ENCODE peak calls at places on chromosome 12, in five cellular contexts. F, U, N, E and C are unnamed samples.

GRCh38 chr12:2693204-2693860 is 101.4 kb upstream of the FKBP4 start:
- DNase-seq in F (no peak), U (peak), N (no peak), E (no peak), C (no peak)

GRCh38 chr12:74890237-74890599 is 319.4 kb downstream of the KCNC2 start:
- DNase-seq in F (no peak), U (no peak), N (peak), E (peak), C (peak)

GRCh38 chr12:118371354-118372282 is 1.1 kb downstream of the TAOK3 start:
- DNase-seq in F (peak), U (peak), N (peak), E (no peak), C (peak)

GRCh38 chr12:129877383-129877782 is 26.4 kb downstream of the TMEM132D start:
- DNase-seq in F (no peak), U (no peak), N (no peak), E (no peak), C (no peak)

GRCh38 chr12:128314611-128315010 is 47.6 kb downstream of the TMEM132C start:
- DNase-seq in F (no peak), U (no peak), N (no peak), E (no peak), C (no peak)

GRCh38 chr12:56957229-56958052 is at the start of gene RDH16:
- DNase-seq in F (no peak), U (no peak), N (peak), E (no peak), C (no peak)

GRCh38 chr12:131795064-131795463 is 33.1 kb upstream of the MMP17 start:
- DNase-seq in F (no peak), U (no peak), N (no peak), E (no peak), C (no peak)

GRCh38 chr12:120060196-120060595 is 56.4 kb downstream of the RAB35 start:
- DNase-seq in F (no peak), U (no peak), N (no peak), E (peak), C (no peak)

GRCh38 chr12:15966426-15966825 is 55.3 kb downstream of the DERA start:
- DNase-seq in F (no peak), U (no peak), N (peak), E (peak), C (peak)

GRCh38 chr12:111699962-111700361 is 14.1 kb downstream of the ACAD10 start:
- DNase-seq in F (no peak), U (no peak), N (no peak), E (no peak), C (no peak)

GRCh38 chr12:40692617-40693502 is 621 bp downstream of the CNTN1 start:
- DNase-seq in F (peak), U (peak), N (no peak), E (no peak), C (no peak)

GRCh38 chr12:16524378-16524777 is 81.6 kb downstream of the LMO3 start:
- DNase-seq in F (no peak), U (no peak), N (peak), E (no peak), C (no peak)

GRCh38 chr12:66724616-66725015 is 45.7 kb upstream of the GRIP1 start:
- DNase-seq in F (no peak), U (no peak), N (no peak), E (no peak), C (no peak)

GRCh38 chr12:122902854-122903703 is 7.2 kb upstream of the VPS37B start:
- DNase-seq in F (no peak), U (no peak), N (no peak), E (no peak), C (no peak)

GRCh38 chr12:52390739-52391617 is 5.5 kb upstream of the KRT84 start:
- DNase-seq in F (no peak), U (peak), N (peak), E (peak), C (peak)

GRCh38 chr12:106919910-106920544 is 35.7 kb upstream of the TMEM263 start:
- DNase-seq in F (no peak), U (peak), N (peak), E (peak), C (peak)

GRCh38 chr12:26694402-26694801 is 138.6 kb downstream of the ITPR2 start:
- DNase-seq in F (no peak), U (no peak), N (no peak), E (no peak), C (no peak)

GRCh38 chr12:47366203-47366978 is 286.6 kb upstream of the AMIGO2 start:
- DNase-seq in F (no peak), U (no peak), N (no peak), E (no peak), C (peak)

GRCh38 chr12:20601668-20602280 is 93.4 kb upstream of the SLCO1C1 start:
- DNase-seq in F (no peak), U (peak), N (peak), E (peak), C (peak)

GRCh38 chr12:107844312-107844921 is 69.9 kb downstream of the ASCL4 start:
- DNase-seq in F (peak), U (peak), N (no peak), E (no peak), C (no peak)

GRCh38 chr12:29782285-29782820 is 1.4 kb downstream of the TMTC1 start:
- DNase-seq in F (no peak), U (peak), N (peak), E (peak), C (peak)

GRCh38 chr12:52730383-52730782 is 27.1 kb upstream of the KRT77 start:
- DNase-seq in F (no peak), U (no peak), N (no peak), E (no peak), C (no peak)

GRCh38 chr12:83954939-83955601 is 957.5 kb downstream of the SLC6A15 start:
- DNase-seq in F (no peak), U (peak), N (peak), E (no peak), C (no peak)

GRCh38 chr12:52235822-52236291 is 2.8 kb downstream of the KRT7 start:
- DNase-seq in F (peak), U (no peak), N (peak), E (no peak), C (no peak)

GRCh38 chr12:31591308-31591901 is 469 bp upstream of the DENND5B start:
- DNase-seq in F (no peak), U (peak), N (peak), E (peak), C (peak)

GRCh38 chr12:111298583-111299436 is 70.1 kb downstream of the PHETA1 start:
- DNase-seq in F (peak), U (peak), N (peak), E (peak), C (peak)

GRCh38 chr12:69987453-69988102 is 162.6 kb downstream of the MYRFL start:
- DNase-seq in F (no peak), U (no peak), N (peak), E (peak), C (peak)

GRCh38 chr12:110585231-110585799 is 2.2 kb upstream of the PPTC7 start:
- DNase-seq in F (no peak), U (peak), N (peak), E (peak), C (peak)

GRCh38 chr12:75889214-75889613 is 142.4 kb downstream of the PHLDA1 start:
- DNase-seq in F (no peak), U (peak), N (no peak), E (no peak), C (no peak)

GRCh38 chr12:42039146-42039545 is 105.5 kb downstream of the GXYLT1 start:
- DNase-seq in F (no peak), U (no peak), N (peak), E (peak), C (peak)

GRCh38 chr12:64903738-64904137 is 79.3 kb downstream of the TBC1D30 start:
- DNase-seq in F (no peak), U (no peak), N (peak), E (peak), C (peak)

GRCh38 chr12:96981053-96981452 is 74.0 kb downstream of the NEDD1 start:
- DNase-seq in F (no peak), U (no peak), N (peak), E (peak), C (peak)

GRCh38 chr12:130747867-130748740 is 32.0 kb upstream of the RIMBP2 start:
- DNase-seq in F (peak), U (peak), N (peak), E (peak), C (peak)

GRCh38 chr12:113273053-113273725 is 51.9 kb downstream of the TPCN1 start:
- DNase-seq in F (no peak), U (no peak), N (no peak), E (peak), C (peak)

GRCh38 chr12:22653075-22653474 is 28.1 kb downstream of the ETNK1 start:
- DNase-seq in F (no peak), U (no peak), N (no peak), E (peak), C (peak)

GRCh38 chr12:110176745-110177144 is 52.6 kb downstream of the IFT81 start:
- DNase-seq in F (no peak), U (no peak), N (peak), E (peak), C (no peak)

DNA sequence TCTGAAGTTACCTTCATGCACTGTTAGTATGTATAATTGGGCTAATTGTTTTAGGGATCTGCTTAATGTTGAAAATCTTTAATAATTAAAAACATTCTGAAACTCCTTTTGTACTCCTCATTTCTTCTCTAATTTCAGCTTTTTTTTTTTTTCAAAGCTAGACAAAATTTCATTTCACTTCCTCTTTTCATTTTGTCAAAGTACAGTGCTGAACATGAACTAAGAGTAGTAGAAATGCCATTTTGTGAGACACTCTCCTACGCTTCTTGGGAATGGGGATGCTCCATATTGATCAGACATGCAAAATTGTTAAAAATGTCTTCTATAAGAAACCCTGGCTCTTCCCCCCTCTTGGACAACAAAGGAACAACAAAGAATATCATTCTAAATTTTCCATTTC is 1.7 kb downstream of the ABCD2 start:
- DNase-seq in F (no peak), U (no peak), N (no peak), E (no peak), C (no peak)
- H3K4me3 ChIP-seq in F (no peak), U (no peak), N (no peak), E (no peak), C (no peak)

GRCh38 chr12:51023625-51024395 is 2.4 kb downstream of the SLC11A2 start:
- DNase-seq in F (no peak), U (no peak), N (peak), E (no peak), C (no peak)
- H3K4me3 ChIP-seq in F (peak), U (peak), N (peak), E (peak), C (peak)

DNA sequence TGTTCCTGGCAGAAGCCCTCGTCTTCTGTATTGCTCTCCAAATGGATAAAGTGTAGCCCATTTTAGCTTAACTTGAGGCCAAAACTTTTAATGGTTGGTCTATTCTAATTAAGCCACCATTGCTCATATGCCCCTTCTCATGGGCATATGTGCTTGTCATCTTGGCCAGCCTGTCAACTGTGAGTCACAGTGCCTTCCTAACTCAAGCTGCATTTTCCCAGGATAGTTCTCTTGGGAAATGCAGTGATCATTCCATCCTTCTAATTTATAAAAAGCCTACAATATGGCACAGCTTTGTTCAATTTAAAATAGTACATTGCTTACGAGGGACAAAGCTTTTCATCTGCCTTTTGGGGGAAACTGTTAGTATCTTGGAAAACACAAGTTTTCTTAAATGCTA is 6.6 kb downstream of the PTHLH start:
- DNase-seq in F (no peak), U (no peak), N (peak), E (peak), C (peak)
- H3K4me3 ChIP-seq in F (no peak), U (no peak), N (peak), E (no peak), C (no peak)

GRCh38 chr12:9827209-9827888 is at the start of gene KLRF1:
- DNase-seq in F (no peak), U (no peak), N (no peak), E (no peak), C (no peak)

GRCh38 chr12:9831720-9832119 is 4.4 kb downstream of the KLRF1 start:
- DNase-seq in F (no peak), U (no peak), N (no peak), E (no peak), C (no peak)

GRCh38 chr12:9829483-9829882 is 2.2 kb downstream of the KLRF1 start:
- DNase-seq in F (no peak), U (no peak), N (no peak), E (no peak), C (no peak)

GRCh38 chr12:9829990-9830389 is 2.7 kb downstream of the KLRF1 start:
- DNase-seq in F (no peak), U (no peak), N (no peak), E (no peak), C (no peak)
- H3K4me3 ChIP-seq in F (no peak), U (no peak), N (no peak), E (no peak), C (no peak)